ENCODE peak calls at places on chromosome X, in five cellular contexts. Q is activated naive CD8-positive, alpha-beta T cell treated with anti-CD3 and anti-CD28 coated beads for 36 hours; M is naive thymus-derived CD8-positive, alpha-beta T cell; J is psoas muscle; O is stimulated activated CD8-positive, alpha-beta memory T cell treated with anti-CD3 and anti-CD28 coated beads, Interleukin-15, amount 100 ng/mL, for 24 hours. B is an unnamed sample.

GRCh38 chrX:39766085-39766726 is 331.6 kb downstream of the BCOR start:
- DNase-seq in O (no peak), Q (no peak), J (no peak), M (peak; percentile 66), B (no peak)

GRCh38 chrX:153400146-153401132 is 711 bp downstream of the PNMA6E start:
- DNase-seq in M (peak; percentile 67), J (no peak), O (peak; percentile 7), Q (peak; percentile 61), B (no peak)

GRCh38 chrX:84469226-84469625 is 33.0 kb downstream of the HDX start:
- DNase-seq in M (no peak), O (no peak), Q (no peak), J (no peak), B (no peak)

GRCh38 chrX:110588164-110588563 is 207.5 kb downstream of the CHRDL1 start:
- DNase-seq in M (no peak), J (no peak), O (no peak), Q (no peak), B (no peak)

GRCh38 chrX:129717902-129718301 is 20.9 kb upstream of the XPNPEP2 start:
- DNase-seq in Q (no peak), M (no peak), J (no peak), O (no peak), B (no peak)

GRCh38 chrX:42437211-42437610 is 340.8 kb downstream of the PPP1R2C start:
- DNase-seq in O (no peak), J (no peak), Q (no peak), M (no peak), B (no peak)

GRCh38 chrX:132467029-132467428 is 21.8 kb downstream of the MBNL3 start:
- DNase-seq in O (no peak), Q (no peak), J (no peak), M (no peak), B (no peak)

GRCh38 chrX:44770111-44770510 is 73.7 kb upstream of the DUSP21 start:
- DNase-seq in J (no peak), M (no peak), Q (no peak), O (no peak), B (no peak)

GRCh38 chrX:43500996-43501694 is 155.0 kb upstream of the MAOA start:
- DNase-seq in M (no peak), O (no peak), Q (no peak), J (no peak), B (no peak)

GRCh38 chrX:133373366-133374079 is 41.8 kb downstream of the GPC4 start:
- DNase-seq in O (no peak), Q (no peak), M (no peak), J (no peak), B (no peak)

GRCh38 chrX:19554786-19555185 is 39.5 kb upstream of the MAP3K15 start:
- DNase-seq in J (no peak), M (no peak), O (no peak), Q (peak; percentile 42), B (no peak)

GRCh38 chrX:39599339-39599738 is 498.4 kb downstream of the BCOR start:
- DNase-seq in O (no peak), Q (no peak), J (no peak), M (no peak), B (no peak)

GRCh38 chrX:16892504-16893362 is 22.6 kb upstream of the RBBP7 start:
- DNase-seq in O (no peak), M (peak; percentile 74), J (peak; percentile 62), Q (peak; percentile 45), B (no peak)

GRCh38 chrX:70613295-70613694 is 168.7 kb downstream of the DLG3 start:
- DNase-seq in M (no peak), J (no peak), Q (no peak), O (no peak), B (no peak)

GRCh38 chrX:11111038-11111851 is at the start of gene HCCS:
- DNase-seq in J (peak; percentile 92), M (peak; percentile 92), O (peak; percentile 45), Q (peak; percentile 83), B (peak; percentile 60)

GRCh38 chrX:724256-724655 is 93.7 kb downstream of the SHOX start:
- DNase-seq in J (no peak), O (no peak), M (no peak), Q (no peak), B (no peak)

GRCh38 chrX:115616943-115617563 is 56.1 kb downstream of the PLS3 start:
- DNase-seq in O (no peak), Q (peak; percentile 1), J (no peak), M (no peak), B (no peak)

GRCh38 chrX:37677765-37678164 is 7.8 kb upstream of the XK start:
- DNase-seq in Q (no peak), J (no peak), O (no peak), M (no peak), B (no peak)

GRCh38 chrX:100408643-100409315 is 1.3 kb downstream of the PCDH19 start:
- DNase-seq in O (no peak), J (no peak), M (no peak), Q (no peak), B (no peak)

GRCh38 chrX:10615931-10616780 is 4.2 kb downstream of the MID1 start:
- DNase-seq in J (no peak), Q (no peak), M (no peak), O (no peak), B (no peak)

B was measured in RWPE2.